ENCODE peak calls at places on chromosomes 12 and 14, in five cellular contexts. One of them, this sample, is unnamed.

GRCh38 chr12:118189761-118190181 is 53.8 kb downstream of the PEBP1 start:
- DNase-seq in GM06990: no peak
- DNase-seq in tibial artery: no peak
- DNase-seq in AG10803: peak
- DNase-seq in heart left ventricle: no peak
- DNase-seq in this sample: peak

GRCh38 chr12:253116-253831 is 9.4 kb downstream of the SLC6A13 start:
- DNase-seq in GM06990: no peak
- DNase-seq in heart left ventricle: no peak
- DNase-seq in tibial artery: no peak
- DNase-seq in AG10803: no peak
- DNase-seq in this sample: no peak

GRCh38 chr14:96889091-96889490 is 91.9 kb downstream of the VRK1 start:
- DNase-seq in GM06990: no peak
- DNase-seq in AG10803: no peak
- DNase-seq in tibial artery: no peak
- DNase-seq in heart left ventricle: no peak
- DNase-seq in this sample: no peak

GRCh38 chr12:43836455-43836989 is 641 bp downstream of the TMEM117 start:
- DNase-seq in AG10803: peak
- DNase-seq in tibial artery: no peak
- DNase-seq in heart left ventricle: no peak
- DNase-seq in GM06990: no peak
- DNase-seq in this sample: peak

GRCh38 chr12:42213023-42213422 is 25.0 kb downstream of the YAF2 start:
- DNase-seq in tibial artery: no peak
- DNase-seq in heart left ventricle: no peak
- DNase-seq in AG10803: no peak
- DNase-seq in GM06990: no peak
- DNase-seq in this sample: no peak

GRCh38 chr14:28707814-28708213 is 58.8 kb upstream of the FOXG1 start:
- DNase-seq in tibial artery: no peak
- DNase-seq in heart left ventricle: no peak
- DNase-seq in GM06990: no peak
- DNase-seq in AG10803: peak
- DNase-seq in this sample: no peak

GRCh38 chr14:73295198-73295796 is 58.0 kb downstream of the PAPLN start:
- DNase-seq in heart left ventricle: no peak
- DNase-seq in GM06990: no peak
- DNase-seq in AG10803: peak
- DNase-seq in tibial artery: no peak
- DNase-seq in this sample: peak

GRCh38 chr14:33435911-33436310 is 497.2 kb downstream of the NPAS3 start:
- DNase-seq in AG10803: peak
- DNase-seq in heart left ventricle: no peak
- DNase-seq in tibial artery: no peak
- DNase-seq in GM06990: no peak
- DNase-seq in this sample: peak

GRCh38 chr12:120960657-120961056 is 17.7 kb upstream of the HNF1A start:
- DNase-seq in AG10803: no peak
- DNase-seq in tibial artery: no peak
- DNase-seq in GM06990: no peak
- DNase-seq in heart left ventricle: no peak
- DNase-seq in this sample: no peak

GRCh38 chr12:49089831-49090773 is 4.5 kb downstream of the DHH start:
- DNase-seq in heart left ventricle: peak
- DNase-seq in GM06990: peak
- DNase-seq in tibial artery: peak
- DNase-seq in AG10803: peak
- DNase-seq in this sample: peak

GRCh38 chr14:90619911-90620310 is 196.3 kb downstream of the TTC7B start:
- DNase-seq in GM06990: no peak
- DNase-seq in tibial artery: no peak
- DNase-seq in AG10803: no peak
- DNase-seq in heart left ventricle: no peak
- DNase-seq in this sample: no peak

GRCh38 chr14:69571449-69571878 is 3.2 kb downstream of the CCDC177 start:
- DNase-seq in GM06990: peak
- DNase-seq in heart left ventricle: no peak
- DNase-seq in AG10803: no peak
- DNase-seq in tibial artery: no peak
- DNase-seq in this sample: no peak

DNA sequence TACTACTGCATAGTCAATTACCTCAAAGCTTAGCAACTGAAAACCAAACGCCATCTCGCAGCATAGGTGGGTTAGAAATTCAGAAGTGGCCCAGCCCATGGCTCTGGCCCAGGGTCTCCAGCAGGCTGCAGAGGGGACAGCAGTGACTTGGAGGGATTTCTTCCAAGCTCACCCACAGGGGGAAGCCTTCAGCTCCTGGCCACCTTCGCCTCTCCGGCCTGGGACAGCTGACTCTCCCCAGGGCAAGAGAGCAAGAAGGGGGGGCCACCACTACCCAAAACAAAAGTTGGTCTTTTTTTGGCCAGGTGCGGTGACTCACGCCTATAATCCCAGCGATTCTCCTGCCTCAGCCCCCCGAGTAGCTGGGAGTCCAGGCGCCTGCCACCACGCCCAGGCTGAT is 32.2 kb upstream of the ANKRD9 start:
- DNase-seq in heart left ventricle: no peak
- DNase-seq in GM06990: no peak
- DNase-seq in tibial artery: no peak
- DNase-seq in AG10803: no peak
- DNase-seq in this sample: no peak
- TF ChIP-seq CTCF in heart left ventricle: no peak
- TF ChIP-seq CTCF in GM06990: no peak
- TF ChIP-seq CTCF in tibial artery: no peak
- TF ChIP-seq CTCF in AG10803: no peak
- TF ChIP-seq CTCF in this sample: no peak

GRCh38 chr14:93285048-93285447 is 47.8 kb downstream of the BTBD7 start:
- DNase-seq in AG10803: peak
- DNase-seq in heart left ventricle: no peak
- DNase-seq in GM06990: no peak
- DNase-seq in tibial artery: no peak
- DNase-seq in this sample: peak
- H3K4me3 ChIP-seq in AG10803: no peak
- H3K4me3 ChIP-seq in heart left ventricle: no peak
- H3K4me3 ChIP-seq in GM06990: no peak
- H3K4me3 ChIP-seq in tibial artery: no peak
- H3K4me3 ChIP-seq in this sample: no peak

GRCh38 chr14:71705460-71705859 is 226.8 kb upstream of the RGS6 start:
- DNase-seq in AG10803: peak
- DNase-seq in heart left ventricle: no peak
- DNase-seq in tibial artery: no peak
- DNase-seq in GM06990: no peak
- DNase-seq in this sample: no peak

GRCh38 chr14:71701990-71702389 is 230.2 kb upstream of the RGS6 start:
- DNase-seq in heart left ventricle: no peak
- DNase-seq in GM06990: no peak
- DNase-seq in AG10803: no peak
- DNase-seq in tibial artery: no peak
- DNase-seq in this sample: peak

GRCh38 chr14:71703477-71703876 is 228.8 kb upstream of the RGS6 start:
- DNase-seq in GM06990: no peak
- DNase-seq in heart left ventricle: no peak
- DNase-seq in tibial artery: no peak
- DNase-seq in AG10803: peak
- DNase-seq in this sample: no peak

GRCh38 chr14:71704210-71704609 is 228.0 kb upstream of the RGS6 start:
- DNase-seq in heart left ventricle: no peak
- DNase-seq in tibial artery: no peak
- DNase-seq in AG10803: no peak
- DNase-seq in GM06990: no peak
- DNase-seq in this sample: no peak

DNA sequence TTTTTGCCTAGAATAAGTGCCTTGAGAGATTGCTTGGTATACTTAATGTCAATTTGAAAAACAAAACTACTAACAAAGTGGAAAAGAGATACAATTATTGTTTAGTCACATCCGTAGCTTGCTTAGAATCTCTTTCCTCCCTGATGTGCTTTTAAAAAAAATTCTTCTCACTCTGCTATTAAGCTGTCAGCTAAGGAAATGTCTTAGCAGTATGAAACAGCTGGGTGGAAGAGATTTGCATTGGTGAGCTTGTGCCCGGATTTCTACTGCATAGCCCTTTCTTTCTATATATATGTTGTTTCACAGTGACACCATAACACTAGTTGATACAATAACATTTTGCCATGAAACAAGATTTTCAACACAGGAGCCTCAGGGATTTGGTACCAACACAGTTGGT is 229.4 kb upstream of the RGS6 start:
- DNase-seq in heart left ventricle: no peak
- DNase-seq in GM06990: no peak
- DNase-seq in AG10803: no peak
- DNase-seq in tibial artery: no peak
- DNase-seq in this sample: peak
- TF ChIP-seq CTCF in heart left ventricle: no peak
- TF ChIP-seq CTCF in GM06990: no peak
- TF ChIP-seq CTCF in AG10803: no peak
- TF ChIP-seq CTCF in tibial artery: no peak
- TF ChIP-seq CTCF in this sample: no peak

GRCh38 chr12:46266382-46266791 is 2.5 kb downstream of the SLC38A1 start:
- DNase-seq in GM06990: no peak
- DNase-seq in heart left ventricle: no peak
- DNase-seq in AG10803: peak
- DNase-seq in tibial artery: no peak
- DNase-seq in this sample: peak
- H3K4me3 ChIP-seq in GM06990: peak
- H3K4me3 ChIP-seq in heart left ventricle: peak
- H3K4me3 ChIP-seq in AG10803: peak
- H3K4me3 ChIP-seq in tibial artery: peak
- H3K4me3 ChIP-seq in this sample: peak

DNA sequence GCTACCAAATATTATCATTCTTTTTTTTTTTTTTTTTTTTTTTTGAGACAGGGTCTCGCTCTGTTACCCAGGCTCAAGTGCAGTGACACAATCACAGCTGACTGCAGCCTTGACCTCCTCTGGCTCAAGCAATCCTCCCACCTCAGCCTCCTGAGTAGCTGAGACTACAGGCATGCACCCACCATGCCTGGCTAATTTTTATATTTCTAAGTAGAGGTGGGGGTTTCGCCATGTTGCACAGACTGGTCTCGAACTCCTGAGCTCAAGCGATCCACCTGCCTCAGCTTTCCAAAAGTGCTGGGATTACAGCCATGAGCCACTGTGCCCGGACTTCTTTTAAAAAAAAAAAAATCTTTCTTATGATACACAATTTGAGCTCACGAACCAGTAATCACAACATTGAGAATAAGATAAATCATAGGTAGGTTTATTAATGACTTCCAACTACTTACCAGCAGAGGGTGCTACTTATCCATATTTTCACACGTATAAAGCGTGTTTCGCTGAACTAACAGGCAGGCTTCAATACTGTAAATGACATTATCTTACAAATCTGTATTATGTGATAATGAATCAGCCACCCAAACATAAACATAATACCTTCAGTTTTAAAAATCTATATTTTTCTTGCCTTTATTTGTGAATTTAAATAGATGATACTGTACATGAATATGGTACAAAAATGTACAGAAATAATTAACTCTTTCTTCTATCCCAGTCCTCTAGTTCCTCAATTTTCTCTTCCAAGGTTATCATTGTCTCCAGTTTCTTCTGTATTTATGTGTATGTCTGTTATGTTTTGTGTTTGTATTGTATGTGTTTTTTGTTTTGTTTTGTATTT is 42.5 kb upstream of the BCAT1 start:
- DNase-seq in heart left ventricle: no peak
- DNase-seq in AG10803: peak
- DNase-seq in GM06990: no peak
- DNase-seq in tibial artery: no peak
- DNase-seq in this sample: peak
- TF ChIP-seq CTCF in heart left ventricle: peak
- TF ChIP-seq CTCF in AG10803: peak
- TF ChIP-seq CTCF in GM06990: peak
- TF ChIP-seq CTCF in tibial artery: peak
- TF ChIP-seq CTCF in this sample: peak

GRCh38 chr12:27343255-27344000 is 10.8 kb downstream of the BMAL2 start:
- DNase-seq in heart left ventricle: no peak
- DNase-seq in AG10803: peak
- DNase-seq in GM06990: no peak
- DNase-seq in tibial artery: no peak
- DNase-seq in this sample: peak
- H3K4me3 ChIP-seq in heart left ventricle: no peak
- H3K4me3 ChIP-seq in AG10803: no peak
- H3K4me3 ChIP-seq in GM06990: no peak
- H3K4me3 ChIP-seq in tibial artery: no peak
- H3K4me3 ChIP-seq in this sample: no peak

GRCh38 chr12:46677749-46678148 is 148.0 kb downstream of the SLC38A4 start:
- DNase-seq in heart left ventricle: no peak
- DNase-seq in tibial artery: no peak
- DNase-seq in GM06990: no peak
- DNase-seq in AG10803: peak
- DNase-seq in this sample: peak
- TF ChIP-seq CTCF in heart left ventricle: peak
- TF ChIP-seq CTCF in tibial artery: no peak
- TF ChIP-seq CTCF in GM06990: peak
- TF ChIP-seq CTCF in AG10803: peak
- TF ChIP-seq CTCF in this sample: peak

This sample was measured in fibroblast of villous mesenchyme.